ENCODE peak calls at places on chromosome 4, in seven cellular contexts. One of them, this sample, is unnamed.
A peak's percentile ranks its signal among the peaks of the same experiment; 100 is the strongest.

GRCh38 chr4:86592553-86593249 is 1.4 kb upstream of the PTPN13 start:
- DNase-seq in caudate nucleus: no peak
- DNase-seq in RWPE2: no peak
- DNase-seq in tibial nerve: no peak
- DNase-seq in CD8-positive, alpha-beta T cell: no peak
- DNase-seq in foreskin keratinocyte: peak; percentile 46
- DNase-seq in neuronal stem cell: no peak
- DNase-seq in this sample: no peak

GRCh38 chr4:175253184-175253902 is 335.2 kb downstream of the ADAM29 start:
- DNase-seq in caudate nucleus: no peak
- DNase-seq in RWPE2: no peak
- DNase-seq in tibial nerve: no peak
- DNase-seq in CD8-positive, alpha-beta T cell: no peak
- DNase-seq in foreskin keratinocyte: no peak
- DNase-seq in neuronal stem cell: no peak
- DNase-seq in this sample: no peak

GRCh38 chr4:103046416-103047290 is 27.1 kb upstream of the SLC9B1 start:
- DNase-seq in caudate nucleus: no peak
- DNase-seq in RWPE2: no peak
- DNase-seq in tibial nerve: no peak
- DNase-seq in CD8-positive, alpha-beta T cell: peak; percentile 2
- DNase-seq in foreskin keratinocyte: no peak
- DNase-seq in neuronal stem cell: peak; percentile 21
- DNase-seq in this sample: peak; percentile 15

GRCh38 chr4:184371390-184371787 is 103.0 kb downstream of the IRF2 start:
- DNase-seq in caudate nucleus: no peak
- DNase-seq in RWPE2: no peak
- DNase-seq in tibial nerve: no peak
- DNase-seq in CD8-positive, alpha-beta T cell: no peak
- DNase-seq in foreskin keratinocyte: no peak
- DNase-seq in neuronal stem cell: no peak
- DNase-seq in this sample: no peak

GRCh38 chr4:4260185-4260751 is 12.2 kb upstream of the TMEM128 start:
- DNase-seq in caudate nucleus: no peak
- DNase-seq in RWPE2: no peak
- DNase-seq in tibial nerve: no peak
- DNase-seq in CD8-positive, alpha-beta T cell: no peak
- DNase-seq in foreskin keratinocyte: peak; percentile 14
- DNase-seq in neuronal stem cell: no peak
- DNase-seq in this sample: no peak

GRCh38 chr4:66949424-66949823 is 595.9 kb downstream of the CENPC start:
- DNase-seq in caudate nucleus: no peak
- DNase-seq in RWPE2: no peak
- DNase-seq in tibial nerve: no peak
- DNase-seq in CD8-positive, alpha-beta T cell: no peak
- DNase-seq in foreskin keratinocyte: no peak
- DNase-seq in neuronal stem cell: no peak
- DNase-seq in this sample: no peak

GRCh38 chr4:88007304-88008132 is at the start of gene PKD2:
- DNase-seq in caudate nucleus: peak; percentile 51
- DNase-seq in RWPE2: peak; percentile 82
- DNase-seq in tibial nerve: peak; percentile 77
- DNase-seq in CD8-positive, alpha-beta T cell: peak; percentile 74
- DNase-seq in foreskin keratinocyte: no peak
- DNase-seq in neuronal stem cell: peak; percentile 76
- DNase-seq in this sample: peak; percentile 60

GRCh38 chr4:3449047-3449573 is 7.3 kb downstream of the HGFAC start:
- DNase-seq in caudate nucleus: no peak
- DNase-seq in RWPE2: no peak
- DNase-seq in tibial nerve: no peak
- DNase-seq in CD8-positive, alpha-beta T cell: no peak
- DNase-seq in foreskin keratinocyte: no peak
- DNase-seq in neuronal stem cell: no peak
- DNase-seq in this sample: no peak

GRCh38 chr4:184506527-184507121 is 32.3 kb upstream of the IRF2 start:
- DNase-seq in caudate nucleus: no peak
- DNase-seq in RWPE2: no peak
- DNase-seq in tibial nerve: no peak
- DNase-seq in CD8-positive, alpha-beta T cell: no peak
- DNase-seq in foreskin keratinocyte: no peak
- DNase-seq in neuronal stem cell: no peak
- DNase-seq in this sample: peak; percentile 7

GRCh38 chr4:153467154-153467896 is 1.2 kb downstream of the TMEM131L start:
- DNase-seq in caudate nucleus: no peak
- DNase-seq in RWPE2: no peak
- DNase-seq in tibial nerve: no peak
- DNase-seq in CD8-positive, alpha-beta T cell: no peak
- DNase-seq in foreskin keratinocyte: no peak
- DNase-seq in neuronal stem cell: no peak
- DNase-seq in this sample: no peak

GRCh38 chr4:80233390-80233789 is 33.1 kb upstream of the FGF5 start:
- DNase-seq in caudate nucleus: no peak
- DNase-seq in RWPE2: no peak
- DNase-seq in tibial nerve: no peak
- DNase-seq in CD8-positive, alpha-beta T cell: no peak
- DNase-seq in foreskin keratinocyte: no peak
- DNase-seq in neuronal stem cell: no peak
- DNase-seq in this sample: no peak

GRCh38 chr4:186149872-186150271 is 41.5 kb upstream of the CYP4V2 start:
- DNase-seq in caudate nucleus: no peak
- DNase-seq in RWPE2: no peak
- DNase-seq in tibial nerve: peak; percentile 28
- DNase-seq in CD8-positive, alpha-beta T cell: no peak
- DNase-seq in foreskin keratinocyte: no peak
- DNase-seq in neuronal stem cell: no peak
- DNase-seq in this sample: no peak
- H3K27ac ChIP-seq in caudate nucleus: no peak overlapping the region
- H3K27ac ChIP-seq in RWPE2: no peak overlapping the region
- H3K27ac ChIP-seq in tibial nerve: peak overlapping the region; percentile 21
- H3K27ac ChIP-seq in CD8-positive, alpha-beta T cell: no peak overlapping the region
- H3K27ac ChIP-seq in foreskin keratinocyte: no peak overlapping the region
- H3K27ac ChIP-seq in neuronal stem cell: no peak overlapping the region
- H3K27ac ChIP-seq in this sample: no peak overlapping the region

GRCh38 chr4:98555798-98556445 is 102.5 kb downstream of the TSPAN5 start:
- DNase-seq in caudate nucleus: no peak
- DNase-seq in RWPE2: no peak
- DNase-seq in tibial nerve: no peak
- DNase-seq in CD8-positive, alpha-beta T cell: no peak
- DNase-seq in foreskin keratinocyte: no peak
- DNase-seq in neuronal stem cell: no peak
- DNase-seq in this sample: no peak
- H3K27ac ChIP-seq in caudate nucleus: no peak overlapping the region
- H3K27ac ChIP-seq in RWPE2: no peak overlapping the region
- H3K27ac ChIP-seq in tibial nerve: no peak overlapping the region
- H3K27ac ChIP-seq in CD8-positive, alpha-beta T cell: no peak overlapping the region
- H3K27ac ChIP-seq in foreskin keratinocyte: no peak overlapping the region
- H3K27ac ChIP-seq in neuronal stem cell: no peak overlapping the region
- H3K27ac ChIP-seq in this sample: no peak overlapping the region

GRCh38 chr4:45004326-45004725 is 278.0 kb upstream of the GNPDA2 start:
- DNase-seq in caudate nucleus: no peak
- DNase-seq in RWPE2: no peak
- DNase-seq in tibial nerve: no peak
- DNase-seq in CD8-positive, alpha-beta T cell: no peak
- DNase-seq in foreskin keratinocyte: no peak
- DNase-seq in neuronal stem cell: no peak
- DNase-seq in this sample: no peak
- H3K27ac ChIP-seq in caudate nucleus: no peak overlapping the region
- H3K27ac ChIP-seq in RWPE2: no peak overlapping the region
- H3K27ac ChIP-seq in tibial nerve: no peak overlapping the region
- H3K27ac ChIP-seq in CD8-positive, alpha-beta T cell: no peak overlapping the region
- H3K27ac ChIP-seq in foreskin keratinocyte: no peak overlapping the region
- H3K27ac ChIP-seq in neuronal stem cell: no peak overlapping the region
- H3K27ac ChIP-seq in this sample: no peak overlapping the region

GRCh38 chr4:112704322-112704721 is 67.4 kb downstream of the LARP7 start:
- DNase-seq in caudate nucleus: no peak
- DNase-seq in RWPE2: no peak
- DNase-seq in tibial nerve: no peak
- DNase-seq in CD8-positive, alpha-beta T cell: no peak
- DNase-seq in foreskin keratinocyte: no peak
- DNase-seq in neuronal stem cell: no peak
- DNase-seq in this sample: no peak

GRCh38 chr4:112704991-112705845 is 68.3 kb downstream of the LARP7 start:
- DNase-seq in caudate nucleus: no peak
- DNase-seq in RWPE2: peak; percentile 59
- DNase-seq in tibial nerve: no peak
- DNase-seq in CD8-positive, alpha-beta T cell: no peak
- DNase-seq in foreskin keratinocyte: no peak
- DNase-seq in neuronal stem cell: peak; percentile 35
- DNase-seq in this sample: no peak

GRCh38 chr4:112702892-112703291 is 65.9 kb downstream of the LARP7 start:
- DNase-seq in caudate nucleus: no peak
- DNase-seq in RWPE2: no peak
- DNase-seq in tibial nerve: no peak
- DNase-seq in CD8-positive, alpha-beta T cell: no peak
- DNase-seq in foreskin keratinocyte: no peak
- DNase-seq in neuronal stem cell: no peak
- DNase-seq in this sample: no peak

GRCh38 chr4:112708772-112709171 is 71.8 kb downstream of the LARP7 start:
- DNase-seq in caudate nucleus: no peak
- DNase-seq in RWPE2: no peak
- DNase-seq in tibial nerve: no peak
- DNase-seq in CD8-positive, alpha-beta T cell: no peak
- DNase-seq in foreskin keratinocyte: no peak
- DNase-seq in neuronal stem cell: no peak
- DNase-seq in this sample: no peak

GRCh38 chr4:112706840-112707207 is 69.9 kb downstream of the LARP7 start:
- DNase-seq in caudate nucleus: no peak
- DNase-seq in RWPE2: no peak
- DNase-seq in tibial nerve: no peak
- DNase-seq in CD8-positive, alpha-beta T cell: no peak
- DNase-seq in foreskin keratinocyte: no peak
- DNase-seq in neuronal stem cell: no peak
- DNase-seq in this sample: no peak
- H3K27ac ChIP-seq in caudate nucleus: no peak overlapping the region
- H3K27ac ChIP-seq in RWPE2: no peak overlapping the region
- H3K27ac ChIP-seq in tibial nerve: no peak overlapping the region
- H3K27ac ChIP-seq in CD8-positive, alpha-beta T cell: no peak overlapping the region
- H3K27ac ChIP-seq in foreskin keratinocyte: no peak overlapping the region
- H3K27ac ChIP-seq in neuronal stem cell: no peak overlapping the region
- H3K27ac ChIP-seq in this sample: no peak overlapping the region

GRCh38 chr4:8052160-8052691 is 106.4 kb downstream of the ABLIM2 start:
- DNase-seq in caudate nucleus: no peak
- DNase-seq in RWPE2: no peak
- DNase-seq in tibial nerve: no peak
- DNase-seq in CD8-positive, alpha-beta T cell: no peak
- DNase-seq in foreskin keratinocyte: no peak
- DNase-seq in neuronal stem cell: no peak
- DNase-seq in this sample: no peak

GRCh38 chr4:8048856-8049686 is 109.4 kb upstream of the AFAP1 start:
- DNase-seq in caudate nucleus: no peak
- DNase-seq in RWPE2: no peak
- DNase-seq in tibial nerve: no peak
- DNase-seq in CD8-positive, alpha-beta T cell: no peak
- DNase-seq in foreskin keratinocyte: peak; percentile 16
- DNase-seq in neuronal stem cell: no peak
- DNase-seq in this sample: no peak

GRCh38 chr4:8050555-8051206 is 107.9 kb downstream of the ABLIM2 start:
- DNase-seq in caudate nucleus: no peak
- DNase-seq in RWPE2: no peak
- DNase-seq in tibial nerve: peak; percentile 59
- DNase-seq in CD8-positive, alpha-beta T cell: no peak
- DNase-seq in foreskin keratinocyte: no peak
- DNase-seq in neuronal stem cell: no peak
- DNase-seq in this sample: no peak

GRCh38 chr4:8051644-8052043 is 107.0 kb downstream of the ABLIM2 start:
- DNase-seq in caudate nucleus: no peak
- DNase-seq in RWPE2: no peak
- DNase-seq in tibial nerve: no peak
- DNase-seq in CD8-positive, alpha-beta T cell: no peak
- DNase-seq in foreskin keratinocyte: no peak
- DNase-seq in neuronal stem cell: no peak
- DNase-seq in this sample: no peak

GRCh38 chr4:8050180-8050554 is 108.4 kb downstream of the ABLIM2 start:
- DNase-seq in caudate nucleus: no peak
- DNase-seq in RWPE2: no peak
- DNase-seq in tibial nerve: no peak
- DNase-seq in CD8-positive, alpha-beta T cell: no peak
- DNase-seq in foreskin keratinocyte: no peak
- DNase-seq in neuronal stem cell: no peak
- DNase-seq in this sample: no peak
- H3K27ac ChIP-seq in caudate nucleus: no peak overlapping the region
- H3K27ac ChIP-seq in RWPE2: no peak overlapping the region
- H3K27ac ChIP-seq in tibial nerve: peak overlapping the region; percentile 81
- H3K27ac ChIP-seq in CD8-positive, alpha-beta T cell: no peak overlapping the region
- H3K27ac ChIP-seq in foreskin keratinocyte: no peak overlapping the region
- H3K27ac ChIP-seq in neuronal stem cell: no peak overlapping the region
- H3K27ac ChIP-seq in this sample: no peak overlapping the region

DNA sequence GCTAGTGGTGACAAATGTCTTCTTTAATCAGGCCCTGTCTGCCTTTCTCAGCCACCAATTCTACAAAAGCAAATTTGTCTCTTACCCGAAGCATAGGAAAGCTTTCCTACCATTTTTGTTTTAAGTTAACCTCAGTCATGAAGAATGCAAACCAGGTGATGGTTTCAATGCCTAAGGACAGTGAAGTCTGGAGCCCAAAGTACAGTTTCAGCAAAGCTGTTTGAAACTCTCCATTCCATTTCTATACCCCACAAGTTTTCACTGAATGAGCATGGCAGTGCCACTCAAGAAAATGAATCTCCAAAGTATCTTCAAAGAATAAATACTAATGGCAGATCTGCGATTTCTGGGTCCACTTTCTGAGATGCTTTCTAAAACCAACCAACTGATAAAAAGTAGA is 23.9 kb downstream of the SRD5A3 start:
- DNase-seq in caudate nucleus: no peak
- DNase-seq in RWPE2: no peak
- DNase-seq in tibial nerve: no peak
- DNase-seq in CD8-positive, alpha-beta T cell: no peak
- DNase-seq in foreskin keratinocyte: no peak
- DNase-seq in neuronal stem cell: no peak
- DNase-seq in this sample: no peak
- H3K27ac ChIP-seq in caudate nucleus: peak overlapping the region; percentile 32
- H3K27ac ChIP-seq in RWPE2: no peak overlapping the region
- H3K27ac ChIP-seq in tibial nerve: no peak overlapping the region
- H3K27ac ChIP-seq in CD8-positive, alpha-beta T cell: no peak overlapping the region
- H3K27ac ChIP-seq in foreskin keratinocyte: no peak overlapping the region
- H3K27ac ChIP-seq in neuronal stem cell: no peak overlapping the region
- H3K27ac ChIP-seq in this sample: no peak overlapping the region